ENCODE peak calls at places on chromosomes 7 and 10, in four cellular contexts. U, H, Y and J are unnamed samples.

GRCh38 chr10:69451784-69452251 is 553 bp downstream of the TSPAN15 start:
- DNase-seq in H (no peak), Y (no peak), U (peak; percentile 78), J (peak; percentile 33)

GRCh38 chr7:1709900-1710299 is 39.8 kb downstream of the ELFN1 start:
- DNase-seq in Y (no peak), U (no peak), H (no peak), J (no peak)

GRCh38 chr7:150405584-150406310 is 26.6 kb downstream of the ZNF775 start:
- DNase-seq in U (peak; percentile 64), H (no peak), Y (peak; percentile 27), J (no peak)

GRCh38 chr10:8049874-8050560 is 4.5 kb upstream of the GATA3 start:
- DNase-seq in H (peak; percentile 58), Y (no peak), U (peak; percentile 72), J (peak; percentile 90)

GRCh38 chr7:114923403-114923713 is 1.5 kb downstream of the MDFIC start:
- DNase-seq in U (no peak), Y (no peak), H (no peak), J (no peak)

GRCh38 chr7:137844690-137845425 is 1.9 kb downstream of the DGKI start:
- DNase-seq in H (no peak), U (no peak), Y (no peak), J (no peak)

GRCh38 chr7:158369290-158369689 is 218.3 kb downstream of the PTPRN2 start:
- DNase-seq in H (no peak), Y (no peak), U (no peak), J (no peak)

GRCh38 chr7:51973942-51974341 is 657.3 kb upstream of the COBL start:
- DNase-seq in U (no peak), Y (no peak), H (no peak), J (peak; percentile 15)

GRCh38 chr10:86446424-86446823 is 75.2 kb downstream of the WAPL start:
- DNase-seq in U (no peak), Y (peak; percentile 8), H (no peak), J (no peak)

GRCh38 chr10:125001313-125002043 is 59.6 kb downstream of the ZRANB1 start:
- DNase-seq in U (no peak), H (no peak), Y (no peak), J (no peak)

GRCh38 chr10:114009281-114009996 is 34.2 kb upstream of the ADRB1 start:
- DNase-seq in Y (no peak), H (no peak), U (no peak), J (no peak)

GRCh38 chr10:124521429-124521871 is 59.8 kb downstream of the LHPP start:
- DNase-seq in Y (no peak), H (no peak), U (no peak), J (no peak)

GRCh38 chr10:3081383-3081981 is 14.1 kb downstream of the PFKP start:
- DNase-seq in U (no peak), Y (no peak), H (no peak), J (no peak)

GRCh38 chr10:3082290-3082689 is 14.9 kb downstream of the PFKP start:
- DNase-seq in Y (no peak), H (no peak), U (no peak), J (no peak)

GRCh38 chr10:3090914-3091313 is 23.6 kb downstream of the PFKP start:
- DNase-seq in Y (peak; percentile 57), U (no peak), H (no peak), J (peak; percentile 89)

GRCh38 chr10:3090388-3090787 is 23.0 kb downstream of the PFKP start:
- DNase-seq in H (no peak), U (no peak), Y (no peak), J (no peak)

GRCh38 chr10:3085785-3086567 is 18.6 kb downstream of the PFKP start:
- DNase-seq in Y (no peak), U (no peak), H (no peak), J (no peak)
- H4K8ac ChIP-seq in Y (no peak overlapping the region), U (no peak overlapping the region), H (no peak overlapping the region), J (no peak overlapping the region)

DNA sequence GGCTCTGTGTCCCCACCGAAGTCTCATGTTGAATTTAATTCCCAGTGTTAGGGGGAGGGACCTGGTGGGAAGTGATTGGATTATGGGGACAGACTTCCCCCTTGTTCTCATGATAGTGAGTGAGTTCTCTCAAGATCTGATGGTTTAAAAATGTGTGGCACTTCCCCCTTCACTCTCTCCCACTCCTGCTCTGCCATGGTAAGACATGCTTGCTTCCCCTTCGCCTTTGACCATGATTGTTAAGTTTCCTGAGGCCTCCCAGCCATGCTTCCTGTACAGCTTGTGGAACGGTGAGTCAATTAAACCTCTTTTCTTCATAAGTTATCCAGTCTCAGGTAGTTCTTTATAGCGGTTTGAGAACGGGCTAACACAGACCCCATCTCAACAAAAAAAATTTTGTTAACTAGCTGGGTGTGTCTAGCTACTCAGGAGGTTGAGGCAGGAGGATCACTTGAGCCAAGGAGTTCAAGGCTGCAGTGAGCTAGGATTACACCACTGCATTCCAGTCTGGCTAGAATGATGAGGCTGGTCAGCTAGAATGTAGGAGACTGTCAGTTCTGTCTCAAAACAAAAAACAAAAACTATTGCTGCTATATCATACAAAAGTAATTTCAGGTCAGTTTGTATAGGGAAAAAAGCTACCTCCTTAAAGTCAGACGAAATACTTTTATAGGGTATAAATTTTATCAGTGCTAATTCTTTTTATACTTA is 57.7 kb downstream of the ATAD1 start:
- DNase-seq in Y (peak; percentile 5), H (no peak), U (no peak), J (no peak)
- H4K8ac ChIP-seq in Y (no peak overlapping the region), H (no peak overlapping the region), U (no peak overlapping the region), J (no peak overlapping the region)

GRCh38 chr10:120541971-120542370 is 84.9 kb downstream of the PLPP4 start:
- DNase-seq in H (no peak), Y (no peak), U (no peak), J (no peak)

GRCh38 chr10:120543291-120543690 is 86.3 kb downstream of the PLPP4 start:
- DNase-seq in U (no peak), Y (no peak), H (no peak), J (no peak)

GRCh38 chr10:120538091-120538490 is 81.1 kb downstream of the PLPP4 start:
- DNase-seq in H (no peak), Y (no peak), U (no peak), J (no peak)

GRCh38 chr10:120542591-120542990 is 85.6 kb downstream of the PLPP4 start:
- DNase-seq in H (no peak), Y (no peak), U (no peak), J (no peak)

GRCh38 chr10:120539076-120539475 is 82.0 kb downstream of the PLPP4 start:
- DNase-seq in U (no peak), Y (no peak), H (peak; percentile 78), J (peak; percentile 54)
- H4K8ac ChIP-seq in U (no peak overlapping the region), Y (no peak overlapping the region), H (no peak overlapping the region), J (no peak overlapping the region)

GRCh38 chr10:93376372-93377296 is 105.5 kb downstream of the MYOF start:
- DNase-seq in U (peak; percentile 55), H (peak; percentile 75), Y (peak; percentile 90), J (peak; percentile 87)

GRCh38 chr10:93378039-93378438 is 104.1 kb downstream of the MYOF start:
- DNase-seq in Y (no peak), U (no peak), H (no peak), J (no peak)

GRCh38 chr10:93383562-93383981 is 98.6 kb downstream of the MYOF start:
- DNase-seq in Y (peak; percentile 98), U (peak; percentile 41), H (no peak), J (peak; percentile 59)

GRCh38 chr10:93380043-93380565 is 102.0 kb downstream of the MYOF start:
- DNase-seq in U (no peak), H (no peak), Y (no peak), J (no peak)

GRCh38 chr10:93379366-93380042 is 102.6 kb downstream of the MYOF start:
- DNase-seq in U (no peak), H (no peak), Y (peak; percentile 86), J (no peak)
- H4K8ac ChIP-seq in U (no peak overlapping the region), H (no peak overlapping the region), Y (peak overlapping the region; percentile 72), J (no peak overlapping the region)

DNA sequence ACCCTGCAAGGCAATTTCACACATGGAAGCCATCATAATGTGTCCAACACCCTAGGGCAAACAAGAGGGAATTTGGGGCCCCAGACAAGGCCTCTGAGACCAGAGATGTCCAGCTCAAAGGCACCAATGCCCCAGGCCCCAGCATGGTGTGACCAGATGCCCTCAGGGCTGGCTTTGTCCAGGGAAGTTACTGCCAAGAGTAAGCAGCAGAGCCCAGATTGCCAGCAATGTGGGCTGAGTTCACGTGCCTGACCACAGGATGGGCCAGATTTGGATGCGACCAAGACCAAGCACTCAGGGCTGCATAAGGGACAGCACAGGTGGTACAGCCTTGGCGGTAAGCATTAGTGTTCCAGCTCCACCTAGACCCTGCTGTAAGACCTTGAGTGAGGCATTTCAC is 12.7 kb downstream of the MYOF start:
- DNase-seq in U (no peak), Y (no peak), H (no peak), J (no peak)
- H4K8ac ChIP-seq in U (no peak overlapping the region), Y (peak overlapping the region; percentile 97), H (peak overlapping the region; percentile 90), J (no peak overlapping the region)